ENCODE peak calls at places on chromosomes 5 and 9, in five cellular contexts. K is NCI-H1092 treated with DMSO at 0.1 percent for 48 hours; P is dorsolateral prefrontal cortex; C is Right ventricle myocardium inferior; L is activated naive CD4-positive, alpha-beta T cell treated with anti-CD3 and anti-CD28 coated beads, Interleukin-2, amount 50 U/mL, for 16 hours. S is an unnamed sample.

GRCh38 chr5:26259081-26259480 is 779.3 kb downstream of the CDH9 start:
- DNase-seq in P (no peak), K (no peak), C (no peak), L (no peak), S (no peak)

GRCh38 chr9:76716270-76716669 is 48.0 kb upstream of the PCA3 start:
- DNase-seq in K (peak; percentile 66), C (no peak), P (no peak), L (no peak), S (no peak)

GRCh38 chr5:30131-30530 is 61.8 kb upstream of the PLEKHG4B start:
- DNase-seq in P (no peak), L (no peak), C (no peak), K (no peak), S (no peak)

GRCh38 chr5:157247267-157247666 is 18.7 kb upstream of the CYFIP2 start:
- DNase-seq in L (no peak), K (no peak), C (no peak), P (no peak), S (no peak)

GRCh38 chr5:159805021-159805420 is 111.3 kb upstream of the ADRA1B start:
- DNase-seq in K (no peak), P (no peak), L (no peak), C (no peak), S (peak; percentile 38)

GRCh38 chr9:34553511-34554021 is 30.8 kb upstream of the ENHO start:
- DNase-seq in K (no peak), P (no peak), C (peak; percentile 50), L (no peak), S (no peak)

GRCh38 chr9:19517202-19517942 is 108.6 kb downstream of the ACER2 start:
- DNase-seq in L (no peak), K (no peak), P (no peak), C (no peak), S (no peak)

GRCh38 chr5:157718529-157718928 is 12.7 kb upstream of the THG1L start:
- DNase-seq in L (no peak), C (no peak), P (no peak), K (no peak), S (no peak)

GRCh38 chr5:62686692-62687091 is 108.1 kb downstream of the LRRC70 start:
- DNase-seq in P (no peak), K (no peak), L (no peak), C (no peak), S (no peak)

GRCh38 chr5:132480546-132481242 is 9.9 kb downstream of the IRF1 start:
- DNase-seq in K (no peak), L (peak; percentile 43), P (no peak), C (no peak), S (no peak)

GRCh38 chr5:170985486-170985885 is 123.7 kb downstream of the RANBP17 start:
- DNase-seq in L (no peak), P (no peak), K (no peak), C (no peak), S (no peak)

GRCh38 chr5:43258116-43258515 is 55.1 kb downstream of the HMGCS1 start:
- DNase-seq in L (no peak), K (no peak), P (no peak), C (no peak), S (no peak)

GRCh38 chr9:109903515-109904138 is 123.6 kb downstream of the PALM2AKAP2 start:
- DNase-seq in P (peak; percentile 53), K (peak; percentile 70), C (no peak), L (peak; percentile 64), S (no peak)

GRCh38 chr9:97220894-97221477 is 86.5 kb upstream of the CCDC180 start:
- DNase-seq in C (no peak), L (peak; percentile 14), P (peak; percentile 5), K (no peak), S (no peak)

GRCh38 chr9:79611091-79611614 is 39.4 kb downstream of the TLE4 start:
- DNase-seq in C (no peak), P (no peak), K (no peak), L (no peak), S (no peak)

GRCh38 chr5:119287547-119288073 is 68.2 kb upstream of the TNFAIP8 start:
- DNase-seq in K (no peak), C (no peak), L (peak; percentile 56), P (no peak), S (no peak)

GRCh38 chr9:33024126-33024965 is 727 bp upstream of the DNAJA1 start:
- DNase-seq in C (no peak), K (peak; percentile 59), P (peak; percentile 23), L (no peak), S (peak; percentile 31)